ENCODE peak calls at places on chromosome 11, in four cellular contexts. One of them, this sample, is unnamed.

GRCh38 chr11:114058871-114059277 is 637 bp upstream of the ZBTB16 start:
- DNase-seq in T1000: no peak
- DNase-seq in activated CD4-positive, alpha-beta T cell treated with anti-CD3 and anti-CD28 coated beads for 4 hours: no peak
- DNase-seq in mucosa of gallbladder: no peak
- DNase-seq in this sample: no peak

GRCh38 chr11:76824980-76825725 is 35.6 kb upstream of the ACER3 start:
- DNase-seq in T1000: no peak
- DNase-seq in activated CD4-positive, alpha-beta T cell treated with anti-CD3 and anti-CD28 coated beads for 4 hours: no peak
- DNase-seq in mucosa of gallbladder: no peak
- DNase-seq in this sample: no peak

GRCh38 chr11:112166561-112166960 is 611 bp upstream of the TEX12 start:
- DNase-seq in T1000: no peak
- DNase-seq in activated CD4-positive, alpha-beta T cell treated with anti-CD3 and anti-CD28 coated beads for 4 hours: no peak
- DNase-seq in mucosa of gallbladder: peak; percentile 16
- DNase-seq in this sample: no peak

GRCh38 chr11:126012852-126013251 is 49.8 kb downstream of the CDON start:
- DNase-seq in T1000: no peak
- DNase-seq in activated CD4-positive, alpha-beta T cell treated with anti-CD3 and anti-CD28 coated beads for 4 hours: no peak
- DNase-seq in mucosa of gallbladder: no peak
- DNase-seq in this sample: no peak

GRCh38 chr11:19976281-19976941 is 183.9 kb downstream of the DBX1 start:
- DNase-seq in T1000: no peak
- DNase-seq in activated CD4-positive, alpha-beta T cell treated with anti-CD3 and anti-CD28 coated beads for 4 hours: no peak
- DNase-seq in mucosa of gallbladder: peak; percentile 34
- DNase-seq in this sample: no peak

GRCh38 chr11:64744544-64745218 is 739 bp upstream of the RASGRP2 start:
- DNase-seq in T1000: no peak
- DNase-seq in activated CD4-positive, alpha-beta T cell treated with anti-CD3 and anti-CD28 coated beads for 4 hours: no peak
- DNase-seq in mucosa of gallbladder: no peak
- DNase-seq in this sample: no peak

GRCh38 chr11:125423247-125423849 is 72.7 kb downstream of the FEZ1 start:
- DNase-seq in T1000: no peak
- DNase-seq in activated CD4-positive, alpha-beta T cell treated with anti-CD3 and anti-CD28 coated beads for 4 hours: peak; percentile 20
- DNase-seq in mucosa of gallbladder: no peak
- DNase-seq in this sample: peak; percentile 25

GRCh38 chr11:76637491-76638266 is 32.9 kb downstream of the LRRC32 start:
- DNase-seq in T1000: no peak
- DNase-seq in activated CD4-positive, alpha-beta T cell treated with anti-CD3 and anti-CD28 coated beads for 4 hours: no peak
- DNase-seq in mucosa of gallbladder: no peak
- DNase-seq in this sample: no peak

GRCh38 chr11:43788394-43788793 is 92.2 kb upstream of the ALKBH3 start:
- DNase-seq in T1000: no peak
- DNase-seq in activated CD4-positive, alpha-beta T cell treated with anti-CD3 and anti-CD28 coated beads for 4 hours: no peak
- DNase-seq in mucosa of gallbladder: peak; percentile 11
- DNase-seq in this sample: no peak

GRCh38 chr11:74147199-74147929 is 23.4 kb downstream of the C2CD3 start:
- DNase-seq in T1000: no peak
- DNase-seq in activated CD4-positive, alpha-beta T cell treated with anti-CD3 and anti-CD28 coated beads for 4 hours: no peak
- DNase-seq in mucosa of gallbladder: no peak
- DNase-seq in this sample: peak; percentile 56

GRCh38 chr11:122754553-122755322 is 83.6 kb upstream of the CRTAM start:
- DNase-seq in T1000: no peak
- DNase-seq in activated CD4-positive, alpha-beta T cell treated with anti-CD3 and anti-CD28 coated beads for 4 hours: peak; percentile 50
- DNase-seq in mucosa of gallbladder: no peak
- DNase-seq in this sample: no peak

GRCh38 chr11:5809122-5809519 is 397 bp downstream of the OR52N2 start:
- DNase-seq in T1000: no peak
- DNase-seq in activated CD4-positive, alpha-beta T cell treated with anti-CD3 and anti-CD28 coated beads for 4 hours: no peak
- DNase-seq in mucosa of gallbladder: no peak
- DNase-seq in this sample: no peak

GRCh38 chr11:3123761-3124733 is 41.1 kb downstream of the OSBPL5 start:
- DNase-seq in T1000: peak; percentile 76
- DNase-seq in activated CD4-positive, alpha-beta T cell treated with anti-CD3 and anti-CD28 coated beads for 4 hours: no peak
- DNase-seq in mucosa of gallbladder: peak; percentile 70
- DNase-seq in this sample: peak; percentile 66

GRCh38 chr11:22276535-22276934 is 61.6 kb upstream of the SLC17A6 start:
- DNase-seq in T1000: no peak
- DNase-seq in activated CD4-positive, alpha-beta T cell treated with anti-CD3 and anti-CD28 coated beads for 4 hours: no peak
- DNase-seq in mucosa of gallbladder: no peak
- DNase-seq in this sample: no peak

GRCh38 chr11:2590131-2590950 is 109.5 kb downstream of the KCNQ1OT1 start:
- DNase-seq in T1000: no peak
- DNase-seq in activated CD4-positive, alpha-beta T cell treated with anti-CD3 and anti-CD28 coated beads for 4 hours: no peak
- DNase-seq in mucosa of gallbladder: no peak
- DNase-seq in this sample: no peak

GRCh38 chr11:72725731-72726042 is 26.5 kb downstream of the ARAP1 start:
- DNase-seq in T1000: no peak
- DNase-seq in activated CD4-positive, alpha-beta T cell treated with anti-CD3 and anti-CD28 coated beads for 4 hours: no peak
- DNase-seq in mucosa of gallbladder: no peak
- DNase-seq in this sample: no peak